ENCODE peak calls at places on chromosomes 5 and 9, in ten cellular contexts. Q, X, J, G, U, M, O, D, S and Z are unnamed samples.

GRCh38 chr5:159104759-159105317 is 5.1 kb upstream of the EBF1 start:
- DNase-seq in Q (no peak), X (no peak), J (no peak), G (peak), U (no peak), M (no peak), O (no peak), D (peak), S (no peak), Z (no peak)

GRCh38 chr5:82597437-82597836 is 319.3 kb upstream of the RPS23 start:
- DNase-seq in Q (no peak), X (no peak), J (no peak), G (peak), U (no peak), M (no peak), O (no peak), D (no peak), S (no peak), Z (no peak)

GRCh38 chr9:5949103-5949699 is 58.5 kb downstream of the MLANA start:
- DNase-seq in Q (peak), X (no peak), J (no peak), G (no peak), U (peak), M (no peak), O (no peak), D (no peak), S (no peak), Z (no peak)

GRCh38 chr5:157354825-157355224 is 88.9 kb downstream of the CYFIP2 start:
- DNase-seq in Q (peak), X (no peak), J (no peak), G (peak), U (no peak), M (no peak), O (no peak), D (no peak), S (peak), Z (no peak)

GRCh38 chr5:168987540-168988300 is 313.2 kb downstream of the SLIT3 start:
- DNase-seq in Q (peak), X (no peak), J (peak), G (peak), U (peak), M (peak), O (peak), D (no peak), S (no peak), Z (peak)

GRCh38 chr5:158639876-158640570 is 459.7 kb downstream of the EBF1 start:
- DNase-seq in Q (peak), X (no peak), J (no peak), G (no peak), U (no peak), M (no peak), O (no peak), D (peak), S (no peak), Z (no peak)

GRCh38 chr5:77621440-77621839 is 17.1 kb downstream of the OTP start:
- DNase-seq in Q (no peak), X (no peak), J (no peak), G (no peak), U (no peak), M (no peak), O (no peak), D (no peak), S (no peak), Z (no peak)

GRCh38 chr5:15566306-15566705 is 66.3 kb downstream of the FBXL7 start:
- DNase-seq in Q (no peak), X (no peak), J (no peak), G (no peak), U (no peak), M (no peak), O (no peak), D (no peak), S (no peak), Z (no peak)

GRCh38 chr5:55151923-55152842 is 7.8 kb upstream of the GPX8 start:
- DNase-seq in Q (no peak), X (no peak), J (peak), G (no peak), U (no peak), M (peak), O (no peak), D (no peak), S (no peak), Z (no peak)

GRCh38 chr5:168086104-168086610 is 205.3 kb upstream of the WWC1 start:
- DNase-seq in Q (peak), X (no peak), J (no peak), G (no peak), U (no peak), M (peak), O (no peak), D (no peak), S (no peak), Z (no peak)

GRCh38 chr5:89817841-89818240 is 591.7 kb downstream of the CETN3 start:
- DNase-seq in Q (no peak), X (no peak), J (no peak), G (no peak), U (no peak), M (no peak), O (no peak), D (no peak), S (no peak), Z (no peak)

GRCh38 chr5:71695561-71695960 is 23.5 kb upstream of the CARTPT start:
- DNase-seq in Q (peak), X (no peak), J (no peak), G (no peak), U (no peak), M (no peak), O (no peak), D (no peak), S (no peak), Z (no peak)

GRCh38 chr5:32136342-32136741 is 37.8 kb downstream of the GOLPH3 start:
- DNase-seq in Q (no peak), X (no peak), J (no peak), G (no peak), U (no peak), M (no peak), O (no peak), D (no peak), S (no peak), Z (no peak)

GRCh38 chr9:20379804-20380225 is 242.5 kb downstream of the MLLT3 start:
- DNase-seq in Q (no peak), X (no peak), J (no peak), G (no peak), U (no peak), M (no peak), O (no peak), D (no peak), S (no peak), Z (no peak)

GRCh38 chr5:119287547-119288073 is 68.2 kb upstream of the TNFAIP8 start:
- DNase-seq in Q (no peak), X (no peak), J (no peak), G (no peak), U (peak), M (peak), O (no peak), D (no peak), S (no peak), Z (no peak)

GRCh38 chr9:37936965-37937364 is 33.0 kb upstream of the SLC25A51 start:
- DNase-seq in Q (peak), X (no peak), J (peak), G (peak), U (no peak), M (peak), O (no peak), D (peak), S (no peak), Z (no peak)

GRCh38 chr5:124253421-124253820 is 493.0 kb downstream of the ZNF608 start:
- DNase-seq in Q (no peak), X (no peak), J (no peak), G (no peak), U (no peak), M (no peak), O (peak), D (no peak), S (no peak), Z (no peak)

GRCh38 chr5:24163091-24163490 is 481.7 kb downstream of the CDH10 start:
- DNase-seq in Q (no peak), X (no peak), J (no peak), G (no peak), U (no peak), M (peak), O (no peak), D (no peak), S (no peak), Z (no peak)

GRCh38 chr5:31854625-31855526 is 215.9 kb downstream of the PDZD2 start:
- DNase-seq in Q (peak), X (no peak), J (no peak), G (peak), U (no peak), M (peak), O (peak), D (peak), S (peak), Z (no peak)

GRCh38 chr9:77648458-77649108 is 461 bp upstream of the GNA14 start:
- DNase-seq in Q (no peak), X (no peak), J (no peak), G (peak), U (no peak), M (peak), O (peak), D (peak), S (no peak), Z (peak)

GRCh38 chr5:100647461-100648230 is 112.5 kb downstream of the FAM174A start:
- DNase-seq in Q (no peak), X (no peak), J (no peak), G (peak), U (no peak), M (peak), O (peak), D (peak), S (no peak), Z (no peak)

GRCh38 chr5:143111799-143112198 is 291.7 kb downstream of the NR3C1 start:
- DNase-seq in Q (no peak), X (no peak), J (no peak), G (no peak), U (no peak), M (no peak), O (no peak), D (no peak), S (no peak), Z (no peak)

GRCh38 chr5:31900296-31900865 is 261.4 kb downstream of the PDZD2 start:
- DNase-seq in Q (no peak), X (no peak), J (no peak), G (no peak), U (no peak), M (no peak), O (no peak), D (no peak), S (no peak), Z (no peak)

GRCh38 chr5:28648108-28648507 is 1609.7 kb upstream of the CDH9 start:
- DNase-seq in Q (no peak), X (no peak), J (no peak), G (peak), U (no peak), M (peak), O (no peak), D (no peak), S (no peak), Z (no peak)

GRCh38 chr9:89808801-89809200 is 204.0 kb downstream of the GADD45G start:
- DNase-seq in Q (no peak), X (no peak), J (no peak), G (no peak), U (no peak), M (no peak), O (no peak), D (no peak), S (peak), Z (no peak)

GRCh38 chr5:109585012-109585599 is 104.6 kb upstream of the MAN2A1 start:
- DNase-seq in Q (no peak), X (no peak), J (no peak), G (no peak), U (no peak), M (no peak), O (no peak), D (no peak), S (no peak), Z (no peak)

GRCh38 chr5:147483961-147484707 is 25.7 kb downstream of the DPYSL3 start:
- DNase-seq in Q (peak), X (no peak), J (peak), G (no peak), U (no peak), M (peak), O (peak), D (no peak), S (peak), Z (no peak)

GRCh38 chr5:54904425-54904824 is 81.0 kb downstream of the ESM1 start:
- DNase-seq in Q (peak), X (no peak), J (peak), G (peak), U (no peak), M (peak), O (no peak), D (no peak), S (no peak), Z (no peak)

GRCh38 chr9:97573482-97574073 is 59.6 kb downstream of the TSTD2 start:
- DNase-seq in Q (no peak), X (no peak), J (no peak), G (no peak), U (no peak), M (no peak), O (no peak), D (no peak), S (peak), Z (no peak)

GRCh38 chr5:4230531-4230904 is 634.9 kb downstream of the IRX1 start:
- DNase-seq in Q (no peak), X (no peak), J (no peak), G (peak), U (no peak), M (no peak), O (no peak), D (no peak), S (no peak), Z (peak)
- H3K27ac ChIP-seq in Q (no peak), X (peak), J (no peak), G (peak), U (no peak), M (no peak), O (no peak), D (no peak), S (no peak), Z (no peak)

GRCh38 chr5:149439899-149440655 is 61.0 kb upstream of the IL17B start:
- DNase-seq in Q (peak), X (no peak), J (no peak), G (peak), U (no peak), M (peak), O (no peak), D (no peak), S (no peak), Z (peak)
- H3K27ac ChIP-seq in Q (peak), X (no peak), J (no peak), G (no peak), U (no peak), M (peak), O (no peak), D (no peak), S (no peak), Z (no peak)

GRCh38 chr5:112668016-112668415 is 69.7 kb upstream of the APC start:
- DNase-seq in Q (peak), X (no peak), J (no peak), G (no peak), U (no peak), M (no peak), O (no peak), D (no peak), S (no peak), Z (no peak)
- H3K27ac ChIP-seq in Q (no peak), X (no peak), J (no peak), G (no peak), U (no peak), M (no peak), O (no peak), D (no peak), S (no peak), Z (no peak)

DNA sequence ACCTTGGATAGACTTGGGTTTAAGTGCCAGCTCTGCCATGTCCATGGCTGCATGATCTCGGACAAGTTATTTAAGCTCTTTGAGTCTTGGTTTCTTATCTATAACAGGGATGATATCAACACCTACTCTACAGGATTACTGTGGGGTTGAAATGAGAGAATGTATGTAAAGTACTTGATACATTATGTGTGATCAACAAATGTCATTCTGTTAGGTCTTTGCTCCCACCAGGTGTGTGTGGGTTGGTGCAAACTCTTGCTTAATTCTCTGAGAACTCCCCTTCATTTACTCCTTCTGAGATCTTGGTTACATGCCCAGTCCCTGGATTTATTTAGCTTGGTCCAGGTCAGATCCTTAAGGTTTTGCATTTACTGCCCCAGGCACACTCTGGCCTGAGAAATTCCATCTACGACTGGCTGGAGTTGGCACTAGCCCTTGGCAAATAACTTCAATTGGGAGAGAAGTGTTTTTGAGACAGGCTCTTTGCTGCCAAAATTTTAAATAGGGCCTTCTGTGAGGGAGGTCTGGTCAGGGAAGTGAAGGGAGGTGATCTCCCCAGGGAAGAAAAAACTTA is 63.5 kb upstream of the KLF9 start:
- DNase-seq in Q (no peak), X (no peak), J (no peak), G (no peak), U (no peak), M (no peak), O (no peak), D (no peak), S (no peak), Z (no peak)
- H3K27ac ChIP-seq in Q (no peak), X (peak), J (peak), G (no peak), U (no peak), M (peak), O (peak), D (peak), S (peak), Z (peak)

DNA sequence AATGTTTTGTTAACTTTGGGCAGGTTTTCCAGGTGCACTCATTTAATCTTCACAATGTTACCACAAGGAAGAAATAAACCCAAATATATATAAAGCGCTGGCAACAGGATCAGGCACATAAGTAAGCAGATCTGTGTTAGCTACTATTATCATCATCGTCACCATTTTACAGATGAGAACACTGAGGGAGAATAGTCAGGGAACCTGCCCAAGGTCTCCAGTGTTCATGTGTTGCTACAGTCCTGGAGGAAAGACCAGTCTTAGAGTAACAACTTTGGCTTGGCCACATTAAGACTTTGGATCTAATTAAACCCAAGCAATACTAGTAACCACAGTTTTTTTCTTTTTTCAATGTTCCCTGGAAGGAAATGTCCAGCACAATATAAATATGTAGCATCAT is 11.9 kb downstream of the NREP start:
- DNase-seq in Q (no peak), X (no peak), J (no peak), G (no peak), U (no peak), M (no peak), O (no peak), D (no peak), S (no peak), Z (no peak)
- H3K27ac ChIP-seq in Q (no peak), X (no peak), J (no peak), G (no peak), U (no peak), M (no peak), O (no peak), D (no peak), S (no peak), Z (no peak)

GRCh38 chr9:127112056-127112455 is 10.4 kb downstream of the ANGPTL2 start:
- DNase-seq in Q (no peak), X (no peak), J (no peak), G (peak), U (no peak), M (peak), O (no peak), D (no peak), S (no peak), Z (no peak)
- H3K27ac ChIP-seq in Q (no peak), X (peak), J (no peak), G (no peak), U (no peak), M (peak), O (no peak), D (no peak), S (no peak), Z (no peak)

DNA sequence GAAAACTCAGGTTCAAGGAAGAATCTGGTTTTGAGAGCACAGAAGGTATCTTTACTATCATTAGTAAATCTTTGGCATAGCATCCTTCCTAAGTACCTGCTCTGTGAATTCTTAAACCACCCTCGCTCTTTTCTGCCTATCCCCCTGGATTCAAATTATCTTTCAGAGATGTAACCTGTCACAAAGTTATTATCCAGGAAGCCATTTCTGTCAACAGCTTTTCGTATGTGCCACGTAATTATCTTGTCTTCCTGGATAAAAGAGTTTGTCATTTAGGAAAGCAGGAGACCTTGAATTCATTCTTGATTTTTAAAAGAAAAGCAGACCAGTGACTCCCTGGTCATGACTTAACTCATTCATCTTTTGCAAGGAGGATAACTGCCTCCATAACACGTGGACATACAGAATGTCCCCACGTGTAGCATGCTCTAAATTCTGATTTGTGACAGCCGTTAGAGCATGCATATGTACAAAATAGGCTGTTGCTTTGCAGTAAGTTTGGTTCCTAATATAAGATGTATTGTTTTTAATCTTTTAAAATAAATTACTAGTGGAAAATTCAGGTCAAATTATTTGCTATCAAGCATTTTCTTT is 189.0 kb downstream of the TRIO start:
- DNase-seq in Q (no peak), X (no peak), J (no peak), G (no peak), U (no peak), M (no peak), O (no peak), D (no peak), S (no peak), Z (no peak)
- H3K27ac ChIP-seq in Q (no peak), X (no peak), J (no peak), G (no peak), U (no peak), M (no peak), O (no peak), D (no peak), S (no peak), Z (no peak)

GRCh38 chr5:133848306-133848924 is 120.0 kb downstream of the C5orf15 start:
- DNase-seq in Q (no peak), X (no peak), J (no peak), G (no peak), U (no peak), M (peak), O (no peak), D (no peak), S (no peak), Z (no peak)

GRCh38 chr5:133847301-133847700 is 121.1 kb downstream of the C5orf15 start:
- DNase-seq in Q (no peak), X (no peak), J (no peak), G (no peak), U (no peak), M (no peak), O (no peak), D (no peak), S (peak), Z (no peak)

GRCh38 chr5:133849116-133849515 is 119.3 kb downstream of the C5orf15 start:
- DNase-seq in Q (no peak), X (no peak), J (no peak), G (no peak), U (no peak), M (no peak), O (no peak), D (no peak), S (peak), Z (no peak)

GRCh38 chr5:133846478-133847226 is 121.8 kb downstream of the C5orf15 start:
- DNase-seq in Q (no peak), X (no peak), J (no peak), G (no peak), U (no peak), M (no peak), O (no peak), D (no peak), S (peak), Z (no peak)

GRCh38 chr5:133847886-133848285 is 120.5 kb downstream of the C5orf15 start:
- DNase-seq in Q (no peak), X (no peak), J (no peak), G (no peak), U (no peak), M (no peak), O (no peak), D (no peak), S (peak), Z (no peak)
- H3K27ac ChIP-seq in Q (no peak), X (no peak), J (no peak), G (no peak), U (no peak), M (no peak), O (no peak), D (no peak), S (no peak), Z (no peak)